ENCODE peak calls at places on chromosome 3, in eight cellular contexts. M is kidney; D is M059J; J is stimulated activated CD8-positive, alpha-beta memory T cell treated with anti-CD3 and anti-CD28 coated beads, Interleukin-4, amount 100 ng/mL, for 1 hour; I is stimulated activated CD4-positive, alpha-beta T cell treated with anti-CD3 and anti-CD28 coated beads, TNF-alpha, amount 100 ng/mL, for 48 hours; L is activated CD4-positive, alpha-beta T cell treated with anti-CD3 and anti-CD28 coated beads, Interleukin-2, amount 50 U/mL, for 1 hour; X is GDM1; B is SW 1271. F is an unnamed sample.

GRCh38 chr3:123620338-123620737 is 35.5 kb upstream of the HACD2 start:
- DNase-seq in M (no peak), D (peak; percentile 58), J (no peak), I (no peak), L (no peak), X (no peak), B (no peak), F (no peak)

GRCh38 chr3:136245691-136246090 is 4.4 kb upstream of the PCCB start:
- DNase-seq in M (no peak), D (no peak), J (no peak), I (no peak), L (no peak), X (no peak), B (no peak), F (no peak)

GRCh38 chr3:123158899-123159390 is 42.8 kb upstream of the SEC22A start:
- DNase-seq in M (no peak), D (no peak), J (no peak), I (no peak), L (no peak), X (no peak), B (no peak), F (peak; percentile 42)

GRCh38 chr3:178078933-178079332 is 457.3 kb upstream of the KCNMB2 start:
- DNase-seq in M (no peak), D (peak; percentile 35), J (no peak), I (no peak), L (no peak), X (no peak), B (no peak), F (no peak)

GRCh38 chr3:13405614-13406013 is 14.5 kb downstream of the NUP210 start:
- DNase-seq in M (no peak), D (peak; percentile 29), J (no peak), I (no peak), L (no peak), X (no peak), B (peak; percentile 11), F (no peak)

GRCh38 chr3:135084976-135085375 is 289.9 kb downstream of the EPHB1 start:
- DNase-seq in M (no peak), D (no peak), J (no peak), I (no peak), L (no peak), X (no peak), B (no peak), F (no peak)

GRCh38 chr3:173411288-173412064 is 13.9 kb downstream of the NLGN1 start:
- DNase-seq in M (no peak), D (peak; percentile 51), J (no peak), I (no peak), L (no peak), X (no peak), B (peak; percentile 50), F (peak; percentile 64)

GRCh38 chr3:37272743-37273142 is 98.4 kb upstream of the LRRFIP2 start:
- DNase-seq in M (no peak), D (no peak), J (no peak), I (no peak), L (no peak), X (no peak), B (no peak), F (no peak)